ENCODE peak calls at places on chromosome 3, in five cellular contexts. R, Y, B, E and A are unnamed samples.

GRCh38 chr3:99128740-99129505 is 227.4 kb upstream of the DCBLD2 start:
- DNase-seq in R (no peak), Y (no peak), B (no peak), E (peak), A (no peak)

GRCh38 chr3:55790596-55791350 is 303.7 kb upstream of the WNT5A start:
- DNase-seq in R (no peak), Y (no peak), B (no peak), E (no peak), A (no peak)

GRCh38 chr3:181618260-181618659 is 93.5 kb upstream of the SOX2 start:
- DNase-seq in R (no peak), Y (no peak), B (no peak), E (no peak), A (no peak)

GRCh38 chr3:129336093-129336706 is 57.5 kb downstream of the HMCES start:
- DNase-seq in R (no peak), Y (no peak), B (no peak), E (no peak), A (no peak)

GRCh38 chr3:135240426-135240825 is 445.4 kb downstream of the EPHB1 start:
- DNase-seq in R (no peak), Y (no peak), B (no peak), E (no peak), A (peak)

GRCh38 chr3:56086355-56086754 is 381.9 kb downstream of the ERC2 start:
- DNase-seq in R (no peak), Y (no peak), B (no peak), E (no peak), A (no peak)

GRCh38 chr3:40821316-40821715 is 296.6 kb downstream of the ZNF621 start:
- DNase-seq in R (no peak), Y (no peak), B (no peak), E (no peak), A (no peak)

GRCh38 chr3:13405614-13406013 is 14.5 kb downstream of the NUP210 start:
- DNase-seq in R (no peak), Y (no peak), B (no peak), E (no peak), A (no peak)

GRCh38 chr3:4996223-4996765 is 17.1 kb downstream of the BHLHE40 start:
- DNase-seq in R (no peak), Y (no peak), B (no peak), E (no peak), A (peak)

GRCh38 chr3:142929109-142929508 is 34.4 kb downstream of the PAQR9 start:
- DNase-seq in R (no peak), Y (peak), B (peak), E (peak), A (no peak)